ENCODE peak calls at places on chromosomes 12 and 14, in five cellular contexts. Y is neural crest cell, C is uterus, T is IMR-90, I is lower lobe of right lung. A is an unnamed sample.

GRCh38 chr12:90393654-90394053 is 561.3 kb downstream of the CCER1 start:
- DNase-seq in Y (no peak), C (no peak), T (no peak), I (no peak), A (no peak)

GRCh38 chr14:90093942-90094595 is 32.3 kb downstream of the KCNK13 start:
- DNase-seq in Y (no peak), C (no peak), T (no peak), I (no peak), A (peak; percentile 35)

GRCh38 chr12:82873951-82874350 is 187.2 kb downstream of the TMTC2 start:
- DNase-seq in Y (no peak), C (no peak), T (no peak), I (no peak), A (no peak)

GRCh38 chr14:49405291-49405690 is 180.9 kb downstream of the RPS29 start:
- DNase-seq in Y (no peak), C (no peak), T (peak; percentile 65), I (no peak), A (peak; percentile 97)

GRCh38 chr12:68109001-68109400 is 50.5 kb downstream of the IFNG start:
- DNase-seq in Y (no peak), C (no peak), T (no peak), I (no peak), A (no peak)

GRCh38 chr14:90900712-90901111 is 84.5 kb upstream of the TTC7B start:
- DNase-seq in Y (no peak), C (no peak), T (peak; percentile 19), I (no peak), A (peak; percentile 13)

GRCh38 chr12:2095878-2096277 is 43.1 kb downstream of the CACNA1C start:
- DNase-seq in Y (no peak), C (peak; percentile 66), T (no peak), I (no peak), A (no peak)

GRCh38 chr14:27917896-27918295 is 848.7 kb upstream of the FOXG1 start:
- DNase-seq in Y (no peak), C (no peak), T (no peak), I (no peak), A (no peak)

GRCh38 chr12:2796187-2796663 is 1.5 kb downstream of the FKBP4 start:
- DNase-seq in Y (no peak), C (no peak), T (no peak), I (no peak), A (no peak)

GRCh38 chr12:95881331-95881955 is 22.7 kb downstream of the SNRPF start:
- DNase-seq in Y (no peak), C (no peak), T (peak; percentile 67), I (no peak), A (peak; percentile 65)

GRCh38 chr14:21168055-21168454 is 12.2 kb upstream of the OR5AU1 start:
- DNase-seq in Y (no peak), C (no peak), T (peak; percentile 52), I (no peak), A (peak; percentile 64)

GRCh38 chr14:64417042-64417770 is 29.1 kb downstream of the MTHFD1 start:
- DNase-seq in Y (no peak), C (no peak), T (peak; percentile 57), I (no peak), A (peak; percentile 47)

GRCh38 chr14:74525361-74525851 is 31.8 kb downstream of the ISCA2 start:
- DNase-seq in Y (no peak), C (no peak), T (no peak), I (no peak), A (no peak)

GRCh38 chr12:91256471-91256870 is 73.9 kb upstream of the DCN start:
- DNase-seq in Y (no peak), C (no peak), T (peak; percentile 59), I (no peak), A (peak; percentile 35)

GRCh38 chr12:1360812-1361211 is 233.6 kb downstream of the FBXL14 start:
- DNase-seq in Y (no peak), C (no peak), T (peak; percentile 91), I (no peak), A (peak; percentile 43)

GRCh38 chr12:75706786-75707605 is 195.6 kb upstream of the KRR1 start:
- DNase-seq in Y (no peak), C (no peak), T (peak; percentile 93), I (no peak), A (peak; percentile 90)

GRCh38 chr12:130973109-130973508 is 19.4 kb downstream of the ADGRD1 start:
- DNase-seq in Y (no peak), C (no peak), T (no peak), I (no peak), A (no peak)

GRCh38 chr12:24398605-24399004 is 449.1 kb upstream of the SOX5 start:
- DNase-seq in Y (no peak), C (no peak), T (peak; percentile 15), I (no peak), A (no peak)

GRCh38 chr12:112386726-112387125 is 4.5 kb upstream of the HECTD4 start:
- DNase-seq in Y (no peak), C (no peak), T (peak; percentile 84), I (no peak), A (peak; percentile 85)

GRCh38 chr12:1544991-1545700 is 49.2 kb downstream of the FBXL14 start:
- DNase-seq in Y (no peak), C (no peak), T (peak; percentile 43), I (no peak), A (peak; percentile 66)

GRCh38 chr14:24171422-24172260 is at the start of gene REC8:
- DNase-seq in Y (peak; percentile 94), C (peak; percentile 81), T (no peak), I (peak; percentile 87), A (peak; percentile 68)

GRCh38 chr14:31070431-31070830 is 44.3 kb upstream of the STRN3 start:
- DNase-seq in Y (no peak), C (no peak), T (peak; percentile 93), I (no peak), A (peak; percentile 74)

GRCh38 chr12:117567644-117568043 is 206.2 kb upstream of the NOS1 start:
- DNase-seq in Y (no peak), C (no peak), T (no peak), I (no peak), A (no peak)

GRCh38 chr12:74015118-74015517 is 522.5 kb upstream of the ATXN7L3B start:
- DNase-seq in Y (no peak), C (no peak), T (no peak), I (no peak), A (no peak)

GRCh38 chr12:87227157-87227556 is 802.0 kb downstream of the C12orf50 start:
- DNase-seq in Y (no peak), C (no peak), T (peak; percentile 64), I (no peak), A (no peak)

GRCh38 chr14:90017371-90017770 is 44.4 kb upstream of the KCNK13 start:
- DNase-seq in Y (no peak), C (no peak), T (peak; percentile 44), I (no peak), A (no peak)

GRCh38 chr14:52189330-52189729 is 78.2 kb upstream of the PTGDR start:
- DNase-seq in Y (no peak), C (no peak), T (no peak), I (no peak), A (peak; percentile 42)

GRCh38 chr12:90585640-90586304 is 369.2 kb downstream of the CCER1 start:
- DNase-seq in Y (no peak), C (no peak), T (no peak), I (no peak), A (no peak)

GRCh38 chr14:57057803-57058202 is 210.9 kb downstream of the EXOC5 start:
- DNase-seq in Y (no peak), C (no peak), T (no peak), I (no peak), A (no peak)

GRCh38 chr12:59075141-59075540 is 154.8 kb upstream of the LRIG3 start:
- DNase-seq in Y (no peak), C (no peak), T (no peak), I (no peak), A (no peak)

GRCh38 chr12:52037248-52037861 is 13.9 kb upstream of the NR4A1 start:
- DNase-seq in Y (no peak), C (peak; percentile 80), T (peak; percentile 46), I (peak; percentile 66), A (peak; percentile 54)

GRCh38 chr14:39218171-39218769 is 15.4 kb upstream of the MIA2 start:
- DNase-seq in Y (no peak), C (no peak), T (peak; percentile 14), I (no peak), A (peak; percentile 45)

GRCh38 chr12:76445469-76445868 is 97.3 kb upstream of the BBS10 start:
- DNase-seq in Y (no peak), C (no peak), T (peak; percentile 21), I (no peak), A (peak; percentile 69)

GRCh38 chr12:132411457-132411856 is 78.5 kb upstream of the FBRSL1 start:
- DNase-seq in Y (no peak), C (no peak), T (no peak), I (no peak), A (no peak)

GRCh38 chr12:61821381-61821780 is 438.8 kb upstream of the USP15 start:
- DNase-seq in Y (no peak), C (no peak), T (no peak), I (no peak), A (peak; percentile 4)

GRCh38 chr12:131130311-131130911 is 176.7 kb downstream of the ADGRD1 start:
- DNase-seq in Y (no peak), C (no peak), T (no peak), I (no peak), A (no peak)

DNA sequence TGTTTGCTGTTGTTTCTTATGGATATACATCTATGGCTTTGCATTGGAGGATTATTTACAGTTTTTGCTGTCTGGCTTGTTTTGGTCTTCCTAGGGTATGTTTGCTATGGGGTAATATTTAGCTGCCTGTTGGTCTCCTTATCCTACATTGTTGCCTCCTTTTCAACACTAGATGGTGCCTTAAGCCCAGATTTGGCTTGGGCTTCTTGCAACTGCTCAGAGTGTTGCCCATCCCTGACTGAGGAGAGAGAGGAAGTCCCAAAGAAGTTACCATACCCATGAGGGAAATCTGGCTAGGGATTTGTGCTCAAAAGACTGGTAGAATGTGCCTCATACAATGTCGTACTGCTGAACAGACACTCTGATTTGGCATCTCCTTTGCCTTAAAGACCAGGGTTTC is 94.6 kb upstream of the MUCL1 start:
- DNase-seq in Y (peak; percentile 5), C (no peak), T (peak; percentile 6), I (no peak), A (peak; percentile 36)
- TF ChIP-seq CTCF in Y (peak; percentile 54), C (no peak), T (peak; percentile 35), I (no peak), A (peak; percentile 37)

GRCh38 chr12:22060261-22060660 is 14.2 kb downstream of the CMAS start:
- DNase-seq in Y (no peak), C (no peak), T (no peak), I (no peak), A (no peak)
- TF ChIP-seq CTCF in Y (no peak), C (no peak), T (no peak), I (no peak), A (no peak)

GRCh38 chr12:126447346-126447745 is 1382.1 kb downstream of the AACS start:
- DNase-seq in Y (no peak), C (no peak), T (no peak), I (no peak), A (no peak)

DNA sequence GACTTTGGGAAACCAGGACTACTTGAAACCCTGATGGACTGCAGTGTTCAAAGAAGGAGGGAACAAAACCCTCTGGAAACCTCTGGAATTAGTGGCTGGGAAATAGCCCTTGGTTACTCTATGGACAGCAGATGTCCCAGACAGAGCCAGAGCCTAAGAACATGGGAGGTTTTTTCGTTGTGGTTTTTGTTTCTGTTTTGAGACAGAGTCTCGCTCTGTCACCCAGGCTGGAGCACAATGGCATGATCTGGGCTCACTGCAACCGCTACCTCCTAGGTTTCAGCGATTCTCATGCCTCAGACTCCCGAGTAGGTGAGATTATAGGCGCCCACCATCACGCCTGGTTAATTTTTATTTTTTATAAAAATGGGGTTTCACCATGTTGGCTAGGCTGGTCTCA is 1378.7 kb downstream of the AACS start:
- DNase-seq in Y (no peak), C (no peak), T (no peak), I (no peak), A (no peak)
- TF ChIP-seq CTCF in Y (no peak), C (no peak), T (no peak), I (no peak), A (no peak)

GRCh38 chr14:37596790-37597189 is 1.4 kb downstream of the TTC6 start:
- DNase-seq in Y (no peak), C (no peak), T (no peak), I (no peak), A (no peak)
- TF ChIP-seq CTCF in Y (no peak), C (no peak), T (no peak), I (no peak), A (no peak)

A was measured in fibroblast of mammary gland.